ENCODE peak calls at places on chromosomes 13 and 19, in seven cellular contexts. K, Y, E, N, U, F and O are unnamed samples.

GRCh38 chr19:28020631-28021315 is 1192.2 kb downstream of the UQCRFS1 start:
- DNase-seq in K (no peak), Y (no peak), E (no peak), N (no peak), U (no peak), F (no peak), O (no peak)

GRCh38 chr13:69641773-69642172 is 465.9 kb upstream of the ATXN8OS start:
- DNase-seq in K (no peak), Y (no peak), E (no peak), N (no peak), U (no peak), F (no peak), O (no peak)

GRCh38 chr13:93388701-93389100 is 162.1 kb downstream of the GPC6 start:
- DNase-seq in K (no peak), Y (no peak), E (no peak), N (no peak), U (no peak), F (peak), O (no peak)

GRCh38 chr19:22545751-22546150 is 88.4 kb upstream of the ZNF492 start:
- DNase-seq in K (no peak), Y (no peak), E (no peak), N (no peak), U (no peak), F (peak), O (no peak)

GRCh38 chr19:33310606-33311325 is 8.4 kb upstream of the CEBPA start:
- DNase-seq in K (no peak), Y (no peak), E (peak), N (no peak), U (no peak), F (no peak), O (no peak)

GRCh38 chr13:75460644-75461043 is 21.3 kb downstream of the TBC1D4 start:
- DNase-seq in K (no peak), Y (no peak), E (no peak), N (no peak), U (no peak), F (no peak), O (no peak)

GRCh38 chr19:52901842-52902241 is 4.4 kb upstream of the ZNF320 start:
- DNase-seq in K (no peak), Y (no peak), E (no peak), N (no peak), U (no peak), F (no peak), O (no peak)

GRCh38 chr13:47518530-47518929 is 482.5 kb downstream of the SUCLA2 start:
- DNase-seq in K (no peak), Y (no peak), E (no peak), N (no peak), U (no peak), F (no peak), O (no peak)

GRCh38 chr19:18531485-18531884 is 9.6 kb upstream of the ELL start:
- DNase-seq in K (no peak), Y (no peak), E (no peak), N (no peak), U (no peak), F (no peak), O (no peak)

GRCh38 chr13:42997381-42997780 is 5.3 kb upstream of the EPSTI1 start:
- DNase-seq in K (no peak), Y (no peak), E (no peak), N (peak), U (no peak), F (no peak), O (no peak)

GRCh38 chr19:55638864-55639359 is 1.9 kb upstream of the ZNF580 start:
- DNase-seq in K (no peak), Y (peak), E (peak), N (peak), U (no peak), F (no peak), O (no peak)

GRCh38 chr13:110183925-110184324 is 123.0 kb downstream of the COL4A1 start:
- DNase-seq in K (no peak), Y (no peak), E (no peak), N (no peak), U (no peak), F (no peak), O (no peak)

GRCh38 chr13:69970521-69970920 is 137.1 kb upstream of the ATXN8OS start:
- DNase-seq in K (no peak), Y (no peak), E (no peak), N (no peak), U (no peak), F (no peak), O (no peak)

GRCh38 chr13:58619396-58620113 is 988.0 kb downstream of the PCDH17 start:
- DNase-seq in K (no peak), Y (no peak), E (no peak), N (no peak), U (no peak), F (no peak), O (no peak)

GRCh38 chr13:39684531-39685137 is 29.2 kb downstream of the COG6 start:
- DNase-seq in K (no peak), Y (no peak), E (no peak), N (peak), U (no peak), F (peak), O (no peak)

GRCh38 chr19:17234911-17235617 is 9.0 kb downstream of the OCEL1 start:
- DNase-seq in K (no peak), Y (peak), E (peak), N (peak), U (no peak), F (peak), O (peak)

GRCh38 chr13:75818181-75819110 is 182.3 kb downstream of the LMO7 start:
- DNase-seq in K (no peak), Y (no peak), E (no peak), N (no peak), U (no peak), F (no peak), O (no peak)

GRCh38 chr19:11813801-11814706 is at the start of gene ZNF440:
- DNase-seq in K (peak), Y (peak), E (peak), N (peak), U (peak), F (peak), O (peak)

GRCh38 chr19:10544242-10544752 is 593 bp downstream of the ATG4D start:
- DNase-seq in K (no peak), Y (no peak), E (peak), N (no peak), U (peak), F (no peak), O (no peak)

GRCh38 chr19:1888385-1888784 is 3.1 kb upstream of the ABHD17A start:
- DNase-seq in K (no peak), Y (no peak), E (no peak), N (no peak), U (no peak), F (no peak), O (no peak)

GRCh38 chr13:62997038-62997619 is 1581.5 kb upstream of the PCDH20 start:
- DNase-seq in K (no peak), Y (no peak), E (no peak), N (no peak), U (no peak), F (no peak), O (no peak)

GRCh38 chr19:18292810-18293641 is 11.6 kb upstream of the JUND start:
- DNase-seq in K (peak), Y (peak), E (peak), N (peak), U (peak), F (no peak), O (no peak)

GRCh38 chr19:34236035-34236793 is 18.1 kb upstream of the GARRE1 start:
- DNase-seq in K (no peak), Y (no peak), E (no peak), N (no peak), U (peak), F (no peak), O (no peak)

GRCh38 chr19:46295401-46296308 is 1.2 kb upstream of the HIF3A start:
- DNase-seq in K (no peak), Y (no peak), E (no peak), N (no peak), U (no peak), F (no peak), O (no peak)
- H3K27ac ChIP-seq in K (peak), Y (no peak), E (no peak), N (no peak), U (no peak), F (no peak), O (peak)

GRCh38 chr13:44629465-44630183 is 53.5 kb upstream of the TSC22D1 start:
- DNase-seq in K (no peak), Y (no peak), E (no peak), N (no peak), U (no peak), F (no peak), O (no peak)
- H3K27ac ChIP-seq in K (peak), Y (no peak), E (no peak), N (no peak), U (peak), F (no peak), O (no peak)

DNA sequence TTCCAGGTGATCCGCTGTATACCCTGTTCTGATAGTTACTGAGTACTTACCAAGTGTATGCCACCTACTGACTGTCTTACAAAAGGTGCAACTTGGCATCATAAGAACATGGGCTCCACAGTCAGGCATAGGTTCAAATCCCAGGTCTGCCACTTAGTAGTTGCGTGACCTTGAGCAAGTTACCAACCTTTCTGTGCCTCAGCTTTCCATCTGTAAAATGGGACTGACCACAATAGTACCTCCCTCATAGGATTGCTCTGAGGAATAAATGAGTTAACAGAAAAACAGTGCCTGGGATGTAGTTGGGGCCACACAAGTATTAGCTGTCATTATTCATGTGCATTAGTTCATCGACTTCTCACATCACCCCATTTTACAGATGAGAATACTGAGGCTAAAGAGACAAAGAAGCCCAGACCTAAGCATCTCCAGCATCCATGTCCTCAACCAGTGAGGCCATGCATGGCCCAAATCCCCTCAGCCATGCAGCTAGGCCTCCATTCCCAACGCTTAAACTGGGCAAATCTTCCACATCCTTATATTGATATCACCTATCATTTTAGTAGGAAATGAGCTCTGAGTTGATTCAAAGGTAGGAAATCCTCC is 51.3 kb upstream of the UBE2L5 start:
- DNase-seq in K (no peak), Y (no peak), E (no peak), N (no peak), U (no peak), F (no peak), O (no peak)
- H3K27ac ChIP-seq in K (no peak), Y (no peak), E (no peak), N (no peak), U (no peak), F (no peak), O (no peak)

DNA sequence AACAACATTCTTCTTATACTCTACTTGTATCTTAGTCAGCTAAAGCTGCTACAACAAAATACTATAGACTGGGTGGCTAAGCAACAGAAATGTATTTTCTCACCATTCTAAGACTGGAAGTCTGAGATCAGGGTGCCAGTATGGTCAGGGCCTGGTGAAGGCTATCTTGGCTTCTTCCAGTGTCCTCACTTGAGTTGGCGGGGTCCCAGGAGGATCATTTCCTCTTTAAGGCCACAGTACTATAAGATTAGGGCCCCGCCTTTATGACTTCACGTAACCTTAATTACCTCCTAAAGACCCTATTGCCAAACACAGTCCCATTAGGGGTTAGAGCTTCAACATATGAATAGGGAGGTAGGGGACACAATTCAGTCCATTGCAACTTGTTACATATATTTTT is 30.7 kb upstream of the DOCK9 start:
- DNase-seq in K (no peak), Y (no peak), E (no peak), N (no peak), U (no peak), F (no peak), O (no peak)
- H3K27ac ChIP-seq in K (no peak), Y (no peak), E (no peak), N (no peak), U (no peak), F (no peak), O (peak)

DNA sequence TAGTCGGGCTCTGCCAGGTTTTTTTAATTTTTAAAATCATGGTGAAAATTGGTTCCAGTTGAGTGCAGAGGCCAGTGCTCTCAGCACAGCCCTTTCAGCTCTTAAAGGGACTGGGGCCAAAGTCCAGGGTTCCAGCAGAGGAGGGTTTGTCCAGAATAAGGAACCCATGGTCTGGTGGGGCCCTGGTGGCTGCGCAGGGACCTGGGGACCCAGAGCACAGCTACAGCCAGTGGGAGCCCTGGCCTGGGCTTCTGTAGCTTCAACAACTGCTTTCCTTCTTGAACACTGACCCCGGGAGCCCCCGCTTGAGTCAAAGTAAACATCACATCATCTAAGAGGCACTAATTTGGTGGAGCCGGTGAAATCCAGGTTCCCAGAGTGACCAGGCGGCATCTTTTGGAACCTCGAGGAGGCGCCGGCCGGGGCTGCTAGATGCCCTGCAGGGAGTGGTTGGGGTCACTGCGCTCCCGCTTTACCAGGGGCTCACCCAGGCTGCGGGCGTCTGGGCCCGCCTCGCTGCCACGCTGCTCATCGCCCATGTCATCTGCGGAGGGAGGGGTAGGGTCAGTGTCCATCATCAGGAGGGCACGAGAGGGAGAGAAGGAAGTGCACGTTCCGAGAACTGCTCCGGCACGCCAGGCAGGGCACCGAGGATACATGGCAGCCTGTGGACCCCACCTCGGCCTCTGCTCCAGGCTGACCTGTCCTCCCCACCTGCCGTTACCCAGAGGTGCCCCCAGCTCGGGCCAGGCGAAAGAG is 16.6 kb upstream of the RANBP3 start:
- DNase-seq in K (no peak), Y (no peak), E (no peak), N (no peak), U (no peak), F (no peak), O (no peak)
- H3K27ac ChIP-seq in K (no peak), Y (no peak), E (no peak), N (no peak), U (no peak), F (no peak), O (no peak)